ENCODE peak calls at places on chromosomes 5 and 9, in six cellular contexts. C is nucleus accumbens, E is ELF-1, F is endothelial cell of umbilical vein, X is cerebellar cortex, Y is fibroblast of the conjunctiva. I is an unnamed sample.

GRCh38 chr5:159324097-159324760 is 6.1 kb downstream of the IL12B start:
- DNase-seq in E (peak; percentile 6), X (no peak), C (no peak), F (no peak), Y (peak; percentile 76), I (no peak)

GRCh38 chr5:38846379-38846967 is 661 bp downstream of the OSMR start:
- DNase-seq in Y (no peak), X (no peak), C (no peak), F (no peak), E (peak; percentile 6), I (peak; percentile 42)

GRCh38 chr9:30943446-30944232 is 1440.8 kb upstream of the ACO1 start:
- DNase-seq in Y (no peak), E (peak; percentile 23), C (no peak), X (no peak), F (no peak), I (no peak)

GRCh38 chr9:34570422-34571179 is 18.9 kb downstream of the CNTFR start:
- DNase-seq in F (no peak), X (peak; percentile 64), C (no peak), Y (no peak), E (peak; percentile 41), I (no peak)

GRCh38 chr5:44952376-44952775 is 143.6 kb downstream of the MRPS30 start:
- DNase-seq in C (no peak), E (peak; percentile 23), F (peak; percentile 54), X (peak; percentile 21), Y (peak; percentile 1), I (peak; percentile 26)

GRCh38 chr5:68378204-68378830 is 162.8 kb downstream of the PIK3R1 start:
- DNase-seq in C (no peak), Y (no peak), X (no peak), E (peak; percentile 25), F (no peak), I (no peak)

GRCh38 chr9:75814667-75815066 is 75.8 kb upstream of the PCSK5 start:
- DNase-seq in E (no peak), Y (no peak), C (no peak), F (peak; percentile 18), X (no peak), I (peak; percentile 26)

GRCh38 chr5:180289433-180289832 is 2.5 kb downstream of the MAPK9 start:
- DNase-seq in Y (no peak), E (peak; percentile 80), C (no peak), X (no peak), F (no peak), I (peak; percentile 54)

GRCh38 chr9:98442541-98442940 is 187.1 kb upstream of the TBC1D2 start:
- DNase-seq in Y (no peak), E (no peak), F (no peak), X (no peak), C (no peak), I (no peak)

GRCh38 chr9:129838707-129839259 is 3.5 kb downstream of the USP20 start:
- DNase-seq in F (no peak), Y (peak; percentile 10), X (no peak), E (peak; percentile 27), C (no peak), I (peak; percentile 84)

GRCh38 chr5:109099081-109099480 is 310.7 kb downstream of the PJA2 start:
- DNase-seq in Y (no peak), F (no peak), C (no peak), E (no peak), X (no peak), I (no peak)

I was measured in RWPE1.